ENCODE peak calls at places on chromosomes 16 and 17, in six cellular contexts. C is AG09309, R is mammary epithelial cell, K is cardiac fibroblast, N is ascending aorta, G is heart left ventricle. F is an unnamed sample.
A peak's percentile ranks its signal among the peaks of the same experiment; 100 is the strongest.

GRCh38 chr16:72064361-72064894 is 1.4 kb downstream of the HPR start:
- DNase-seq in R (no peak), C (no peak), K (no peak), N (no peak), G (no peak), F (no peak)

GRCh38 chr16:84514874-84515835 is 10.7 kb upstream of the MEAK7 start:
- DNase-seq in C (no peak), K (no peak), N (no peak), R (no peak), G (no peak), F (no peak)

GRCh38 chr17:57379237-57380054 is 123.1 kb downstream of the MSI2 start:
- DNase-seq in R (no peak), N (no peak), G (peak; percentile 43), C (no peak), K (peak; percentile 40), F (no peak)

GRCh38 chr16:54422569-54422978 is 136.0 kb upstream of the IRX3 start:
- DNase-seq in N (no peak), R (peak; percentile 74), C (no peak), K (no peak), G (no peak), F (no peak)

GRCh38 chr16:70694517-70695218 is 8.8 kb upstream of the MTSS2 start:
- DNase-seq in R (no peak), G (peak; percentile 64), N (no peak), K (no peak), C (no peak), F (no peak)

GRCh38 chr16:56336071-56336688 is 89.2 kb downstream of the AMFR start:
- DNase-seq in K (no peak), G (peak; percentile 78), R (peak; percentile 31), C (no peak), N (no peak), F (no peak)

GRCh38 chr17:67656494-67657203 is 61.1 kb upstream of the NOL11 start:
- DNase-seq in R (no peak), N (no peak), C (no peak), K (no peak), G (no peak), F (no peak)

GRCh38 chr16:18936727-18937340 is 10.6 kb upstream of the SMG1 start:
- DNase-seq in K (no peak), R (no peak), N (peak; percentile 54), C (no peak), G (no peak), F (no peak)

GRCh38 chr17:57875109-57876022 is 25.5 kb upstream of the MRPS23 start:
- DNase-seq in R (peak; percentile 91), G (peak; percentile 89), N (peak; percentile 96), K (peak; percentile 98), C (peak; percentile 95), F (peak; percentile 56)

GRCh38 chr16:11835891-11836652 is 15.3 kb downstream of the RSL1D1 start:
- DNase-seq in N (no peak), C (no peak), G (no peak), R (no peak), K (peak; percentile 69), F (peak; percentile 9)

GRCh38 chr17:17567631-17568030 is 23.9 kb downstream of the PEMT start:
- DNase-seq in K (no peak), R (no peak), C (no peak), G (peak; percentile 90), N (peak; percentile 79), F (no peak)

GRCh38 chr16:87780385-87780989 is 14.7 kb upstream of the KLHDC4 start:
- DNase-seq in N (no peak), C (no peak), K (peak; percentile 57), R (peak; percentile 68), G (peak; percentile 49), F (no peak)

GRCh38 chr16:90077757-90078593 is 844 bp upstream of the PRDM7 start:
- DNase-seq in G (no peak), C (no peak), K (peak; percentile 42), N (no peak), R (no peak), F (peak; percentile 5)

GRCh38 chr17:64441772-64442549 is 7.0 kb upstream of the MILR1 start:
- DNase-seq in C (no peak), R (no peak), N (peak; percentile 69), G (peak; percentile 48), K (peak; percentile 76), F (no peak)

DNA sequence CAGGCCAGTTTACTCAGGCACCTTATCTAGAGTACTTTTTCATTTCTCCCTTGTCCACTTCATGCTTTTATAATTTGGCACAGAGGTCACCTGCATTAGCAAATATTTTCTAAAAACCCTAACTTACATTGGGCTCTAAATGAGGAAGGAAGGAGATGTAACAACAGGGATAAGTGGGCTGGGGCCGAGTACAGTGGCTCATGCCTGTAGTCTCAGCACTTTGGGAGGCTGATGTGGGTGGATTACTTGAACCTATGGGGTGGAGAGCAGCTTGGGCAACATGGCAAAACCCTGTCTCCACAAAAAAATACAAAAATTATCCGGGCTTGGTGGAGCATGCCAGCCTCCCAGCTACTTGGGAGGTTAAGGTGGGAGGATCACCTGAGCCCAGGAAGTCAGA is 55.9 kb downstream of the TMEM100 start:
- DNase-seq in G (no peak), N (no peak), C (no peak), K (no peak), R (no peak), F (no peak)
- TF ChIP-seq CTCF in G (no peak), N (no peak), C (no peak), K (no peak), R (no peak), F (no peak)

GRCh38 chr16:79363035-79363434 is 237.5 kb downstream of the MAF start:
- DNase-seq in C (no peak), K (no peak), R (no peak), G (no peak), N (no peak), F (no peak)
- TF ChIP-seq CTCF in C (no peak), K (no peak), R (no peak), G (no peak), N (no peak), F (no peak)

DNA sequence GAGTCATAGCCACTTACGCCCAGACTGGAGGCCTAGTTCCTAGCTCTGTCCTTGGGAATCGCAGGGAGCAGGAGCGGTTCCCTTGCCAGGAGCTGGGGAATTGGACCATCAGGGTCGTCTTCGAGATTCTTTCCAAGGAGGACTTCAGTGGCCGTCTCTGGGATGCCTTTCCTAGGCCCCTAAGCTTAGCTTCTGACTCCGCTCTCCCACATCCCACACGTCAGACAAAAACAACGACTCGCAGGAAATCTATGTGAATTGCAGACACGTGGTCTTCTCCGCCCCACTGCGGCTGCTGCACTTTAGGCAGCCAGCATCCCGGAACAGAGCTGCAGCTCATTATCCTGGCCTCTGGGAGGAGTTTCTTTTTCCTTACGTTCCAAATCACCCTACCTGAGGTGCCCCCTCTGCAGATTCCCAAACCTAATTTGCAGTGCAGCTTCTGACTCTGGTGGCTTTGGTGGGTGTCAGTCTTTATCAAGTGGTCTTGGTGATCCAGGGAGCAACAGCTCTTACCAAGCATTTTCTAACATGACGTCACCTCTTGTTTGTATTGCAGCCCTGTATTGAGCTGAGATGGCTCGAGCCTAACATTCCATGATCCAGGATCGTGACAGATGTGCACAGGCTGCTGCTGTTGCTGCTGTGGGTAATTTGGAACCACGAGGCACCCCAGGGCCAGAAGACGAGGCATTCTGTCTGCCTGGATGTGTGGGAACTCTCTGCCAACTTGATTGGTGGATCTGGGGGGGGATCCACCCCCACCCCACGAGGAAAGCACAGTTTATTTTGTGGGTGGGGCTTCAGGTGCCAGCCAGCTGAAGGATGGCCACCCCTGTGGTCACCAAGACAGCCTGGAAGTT is 1.1 kb downstream of the KATNB1 start:
- DNase-seq in C (peak; percentile 33), K (peak; percentile 85), N (no peak), R (peak; percentile 59), G (no peak), F (peak; percentile 43)
- TF ChIP-seq CTCF in C (peak; percentile 23), K (peak; percentile 8), N (no peak), R (peak; percentile 26), G (peak; percentile 7), F (no peak)

GRCh38 chr17:48542114-48542955 is 2.6 kb downstream of the HOXB2 start:
- DNase-seq in N (no peak), G (no peak), R (no peak), K (peak; percentile 66), C (no peak), F (peak; percentile 41)

GRCh38 chr17:48544356-48545021 is 420 bp downstream of the HOXB2 start:
- DNase-seq in N (peak; percentile 95), R (peak; percentile 68), K (peak; percentile 86), C (no peak), G (peak; percentile 87), F (peak; percentile 80)

GRCh38 chr17:48543854-48544355 is 1.0 kb downstream of the HOXB2 start:
- DNase-seq in C (no peak), N (no peak), R (peak; percentile 52), G (no peak), K (no peak), F (no peak)

GRCh38 chr17:48541574-48542113 is 3.3 kb downstream of the HOXB2 start:
- DNase-seq in R (peak; percentile 70), G (peak; percentile 76), K (peak; percentile 75), N (peak; percentile 85), C (no peak), F (peak; percentile 65)

DNA sequence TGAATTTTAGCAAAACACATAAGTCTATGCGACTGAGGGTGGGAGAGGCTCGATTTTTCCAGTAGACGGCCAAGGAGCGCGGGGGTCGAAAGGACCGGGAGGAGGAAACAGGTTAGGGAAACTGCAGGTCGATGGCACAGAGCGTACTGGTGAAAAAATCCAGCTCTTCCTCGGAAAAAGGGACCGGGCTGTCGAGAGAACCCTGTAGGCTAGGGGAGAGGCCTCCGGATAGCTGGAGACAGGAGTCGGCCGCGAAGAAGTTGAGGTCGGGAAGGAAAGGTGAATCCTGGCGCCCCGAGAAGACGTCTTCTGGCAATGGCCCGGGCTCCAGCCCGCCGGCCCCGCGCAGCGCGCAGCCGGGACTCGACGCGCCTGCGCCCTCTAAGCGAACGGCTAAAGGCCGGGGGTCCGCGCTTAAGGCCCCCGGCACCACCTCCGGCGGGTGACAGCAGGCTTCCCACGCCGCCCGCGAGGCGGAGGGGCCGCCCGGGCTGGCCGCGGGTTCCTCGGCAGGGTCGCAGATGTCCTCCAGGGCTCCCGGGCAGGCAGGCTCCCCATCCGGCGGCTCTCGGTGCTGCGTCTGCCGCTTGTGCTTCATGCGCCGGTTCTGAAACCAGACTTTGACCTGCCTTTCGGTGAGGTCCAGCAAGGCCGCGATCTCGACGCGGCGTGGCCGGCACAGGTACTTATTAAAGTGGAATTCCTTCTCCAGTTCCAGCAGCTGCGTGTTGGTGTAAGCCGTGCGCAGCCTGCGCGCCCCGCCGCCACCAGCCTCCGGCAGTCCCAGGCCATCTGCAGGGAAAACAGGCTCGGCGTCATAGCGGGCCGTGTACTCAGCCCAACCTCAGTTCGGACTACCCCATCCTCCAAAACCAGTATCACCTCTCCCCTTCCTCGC is 1.7 kb downstream of the HOXB2 start:
- DNase-seq in C (no peak), N (no peak), K (peak; percentile 77), G (peak; percentile 43), R (peak; percentile 70), F (no peak)
- TF ChIP-seq CTCF in C (no peak), N (peak; percentile 23), K (no peak), G (no peak), R (peak; percentile 28), F (no peak)

F was measured in nephron progenitor cell.